ENCODE peak calls at places on chromosomes 11 and 22, in five cellular contexts. B, L, O, Q and A are unnamed samples.
A peak's percentile ranks its signal among the peaks of the same experiment; 100 is the strongest.

GRCh38 chr11:4433852-4434251 is 15.2 kb upstream of the OR52K2 start:
- DNase-seq in O (no peak), Q (no peak), B (no peak), L (no peak), A (no peak)

GRCh38 chr11:2474059-2474901 is 29.5 kb downstream of the KCNQ1 start:
- DNase-seq in L (no peak), B (no peak), Q (no peak), O (no peak), A (peak; percentile 70)

GRCh38 chr11:130636672-130637463 is 188.4 kb downstream of the ADAMTS15 start:
- DNase-seq in O (no peak), Q (no peak), B (no peak), L (no peak), A (no peak)

GRCh38 chr11:46100670-46101069 is 20.6 kb downstream of the PHF21A start:
- DNase-seq in L (no peak), Q (no peak), O (no peak), B (no peak), A (no peak)

GRCh38 chr11:128342511-128343133 is 244.7 kb downstream of the ETS1 start:
- DNase-seq in L (no peak), Q (no peak), O (peak; percentile 74), B (peak; percentile 44), A (peak; percentile 72)

GRCh38 chr22:37243402-37244113 is 511 bp downstream of the RAC2 start:
- DNase-seq in L (no peak), Q (no peak), B (no peak), O (no peak), A (no peak)

GRCh38 chr11:56705784-56706396 is 7.0 kb downstream of the OR9G1 start:
- DNase-seq in Q (no peak), L (no peak), O (no peak), B (no peak), A (no peak)

GRCh38 chr11:80163011-80163410 is 722.2 kb upstream of the TENM4 start:
- DNase-seq in O (no peak), Q (no peak), L (no peak), B (no peak), A (no peak)

GRCh38 chr22:37169947-37170688 is 17.9 kb downstream of the C1QTNF6 start:
- DNase-seq in L (no peak), O (no peak), Q (peak; percentile 40), B (no peak), A (peak; percentile 20)

GRCh38 chr11:21723681-21724080 is 469.2 kb upstream of the ANO5 start:
- DNase-seq in L (no peak), O (no peak), Q (no peak), B (no peak), A (no peak)

GRCh38 chr11:35324981-35325380 is 94.4 kb downstream of the SLC1A2 start:
- DNase-seq in O (no peak), B (no peak), L (no peak), Q (no peak), A (no peak)

GRCh38 chr11:76243157-76243556 is 36.9 kb upstream of the WNT11 start:
- DNase-seq in B (no peak), O (no peak), Q (peak; percentile 48), L (no peak), A (peak; percentile 35)

GRCh38 chr11:95699631-95700470 is 89.7 kb downstream of the FAM76B start:
- DNase-seq in O (no peak), B (no peak), Q (no peak), L (no peak), A (no peak)

GRCh38 chr11:8699903-8700302 is 17.3 kb downstream of the RPL27A start:
- DNase-seq in O (no peak), Q (peak; percentile 78), B (no peak), L (no peak), A (no peak)

GRCh38 chr11:129275825-129276224 is 83.7 kb upstream of the ARHGAP32 start:
- DNase-seq in L (no peak), Q (no peak), B (no peak), O (no peak), A (no peak)

GRCh38 chr11:128948583-128948982 is 5.9 kb upstream of the TP53AIP1 start:
- DNase-seq in L (no peak), Q (no peak), B (no peak), O (no peak), A (no peak)

GRCh38 chr22:42990131-42990838 is 24.7 kb downstream of the PACSIN2 start:
- DNase-seq in L (no peak), B (no peak), O (no peak), Q (peak; percentile 77), A (no peak)

GRCh38 chr11:78432058-78432515 is 14.5 kb upstream of the GAB2 start:
- DNase-seq in Q (no peak), L (no peak), O (no peak), B (no peak), A (no peak)

GRCh38 chr11:14411818-14412217 is 52.8 kb upstream of the RRAS2 start:
- DNase-seq in Q (no peak), L (no peak), O (no peak), B (no peak), A (no peak)

GRCh38 chr22:23057331-23057730 is 13.0 kb upstream of the GNAZ start:
- DNase-seq in Q (no peak), L (no peak), O (no peak), B (no peak), A (no peak)

GRCh38 chr11:75337195-75337654 is 14.2 kb downstream of the ARRB1 start:
- DNase-seq in O (no peak), L (no peak), Q (no peak), B (no peak), A (peak; percentile 61)